ENCODE peak calls at places on chromosomes 11 and 22, in ten cellular contexts. F is iris pigment epithelial cell; Y is hypothalamus; W is HL-60; O is activated CD4-positive, alpha-beta T cell treated with anti-CD3 and anti-CD28 coated beads for 4 hours; S is NCI-H1105 treated with DMSO at 0.1 percent for 48 hours; H is heart right ventricle; D is GM23248; T is sciatic nerve; C is kidney. Q is an unnamed sample.

GRCh38 chr11:11148104-11148509 is 204.9 kb downstream of the CSNK2A3 start:
- DNase-seq in F (peak; percentile 67), Y (no peak), W (no peak), O (peak; percentile 25), S (no peak), H (peak; percentile 78), D (peak; percentile 98), T (peak; percentile 75), C (peak; percentile 86), Q (no peak)

GRCh38 chr22:44549701-44550100 is 51.7 kb upstream of the RTL6 start:
- DNase-seq in F (no peak), Y (no peak), W (no peak), O (no peak), S (no peak), H (no peak), D (no peak), T (no peak), C (no peak), Q (no peak)

GRCh38 chr22:49931863-49932262 is 13.4 kb downstream of the CRELD2 start:
- DNase-seq in F (no peak), Y (no peak), W (no peak), O (no peak), S (no peak), H (no peak), D (no peak), T (no peak), C (no peak), Q (no peak)

GRCh38 chr11:79363861-79364378 is 76.9 kb downstream of the TENM4 start:
- DNase-seq in F (peak; percentile 8), Y (no peak), W (no peak), O (no peak), S (no peak), H (no peak), D (no peak), T (no peak), C (no peak), Q (no peak)

GRCh38 chr11:299951-300735 is 817 bp upstream of the IFITM5 start:
- DNase-seq in F (peak; percentile 11), Y (no peak), W (no peak), O (no peak), S (no peak), H (no peak), D (peak; percentile 42), T (no peak), C (peak; percentile 81), Q (no peak)

GRCh38 chr22:39943941-39944624 is 16.1 kb upstream of the TMA7B start:
- DNase-seq in F (no peak), Y (no peak), W (no peak), O (no peak), S (no peak), H (no peak), D (no peak), T (no peak), C (no peak), Q (no peak)

GRCh38 chr11:1304376-1304775 is 5.1 kb downstream of the TOLLIP start:
- DNase-seq in F (no peak), Y (no peak), W (no peak), O (no peak), S (no peak), H (no peak), D (no peak), T (peak; percentile 55), C (peak; percentile 79), Q (no peak)

GRCh38 chr22:25950101-25950500 is 208.1 kb downstream of the MYO18B start:
- DNase-seq in F (no peak), Y (no peak), W (no peak), O (no peak), S (no peak), H (no peak), D (no peak), T (no peak), C (no peak), Q (no peak)

GRCh38 chr11:62552465-62552782 is 5.8 kb upstream of the AHNAK start:
- DNase-seq in F (no peak), Y (no peak), W (no peak), O (no peak), S (no peak), H (no peak), D (peak; percentile 46), T (no peak), C (no peak), Q (peak; percentile 75)

GRCh38 chr11:29018631-29019030 is 910.4 kb downstream of the METTL15 start:
- DNase-seq in F (peak; percentile 97), Y (no peak), W (no peak), O (no peak), S (no peak), H (no peak), D (peak; percentile 87), T (no peak), C (no peak), Q (no peak)

GRCh38 chr11:75919525-75919924 is 104.5 kb downstream of the UVRAG start:
- DNase-seq in F (peak; percentile 32), Y (no peak), W (no peak), O (no peak), S (no peak), H (no peak), D (peak; percentile 38), T (no peak), C (no peak), Q (no peak)

GRCh38 chr11:41786087-41786486 is 326.6 kb upstream of the LRRC4C start:
- DNase-seq in F (no peak), Y (no peak), W (no peak), O (no peak), S (no peak), H (no peak), D (no peak), T (no peak), C (no peak), Q (no peak)